ENCODE peak calls at places on chromosomes 1 and 21, in seven cellular contexts. U, B, T, F, X, V and N are unnamed samples.

GRCh38 chr1:149942207-149942606 is 5.5 kb upstream of the MTMR11 start:
- DNase-seq in X (peak; percentile 49), V (no peak), U (no peak), B (no peak), T (no peak), F (no peak), N (peak; percentile 43)

GRCh38 chr1:214400136-214400535 is 119.2 kb downstream of the SMYD2 start:
- DNase-seq in V (no peak), U (peak; percentile 33), T (no peak), B (no peak), F (no peak), X (no peak), N (peak; percentile 77)

GRCh38 chr1:58982259-58982998 is 198.6 kb upstream of the JUN start:
- DNase-seq in V (peak; percentile 66), B (no peak), X (no peak), T (no peak), F (no peak), U (no peak), N (peak; percentile 50)

GRCh38 chr21:26842976-26843911 is 2.0 kb downstream of the ADAMTS1 start:
- DNase-seq in T (no peak), X (no peak), F (peak; percentile 83), V (peak; percentile 89), U (peak; percentile 96), B (peak; percentile 94), N (peak; percentile 97)

GRCh38 chr1:160407819-160408801 is 7.7 kb downstream of the VANGL2 start:
- DNase-seq in B (no peak), X (no peak), V (no peak), F (no peak), U (peak; percentile 47), T (no peak), N (no peak)

GRCh38 chr21:37210017-37210593 is 57.0 kb downstream of the VPS26C start:
- DNase-seq in F (no peak), T (no peak), V (no peak), U (no peak), B (no peak), X (no peak), N (no peak)

GRCh38 chr1:228217551-228218344 is 9.9 kb downstream of the OBSCN start:
- DNase-seq in X (no peak), U (no peak), B (no peak), V (no peak), F (no peak), T (no peak), N (peak; percentile 49)

GRCh38 chr21:38495242-38495641 is 3.0 kb downstream of the ERG start:
- DNase-seq in U (no peak), F (no peak), T (no peak), X (no peak), V (no peak), B (no peak), N (no peak)

GRCh38 chr1:108200627-108201106 is 524 bp upstream of the SLC25A24 start:
- DNase-seq in T (peak; percentile 61), V (no peak), F (no peak), U (peak; percentile 71), X (no peak), B (peak; percentile 59), N (peak; percentile 81)